ENCODE peak calls at places on chromosome 15, in five cellular contexts. C, R, J, S and V are unnamed samples.

GRCh38 chr15:70748281-70748747 is 15.0 kb downstream of the UACA start:
- DNase-seq in C (no peak), J (no peak), S (peak; percentile 38), R (peak; percentile 72), V (no peak)

GRCh38 chr15:78734441-78735064 is 76.7 kb downstream of the ADAMTS7 start:
- DNase-seq in J (no peak), C (no peak), R (no peak), S (no peak), V (no peak)

GRCh38 chr15:82680200-82681102 is 29.2 kb downstream of the AP3B2 start:
- DNase-seq in R (peak; percentile 50), S (peak; percentile 91), C (no peak), J (peak; percentile 88), V (peak; percentile 28)

GRCh38 chr15:78804391-78804792 is 6.9 kb downstream of the ADAMTS7 start:
- DNase-seq in C (no peak), J (peak; percentile 67), R (no peak), S (no peak), V (no peak)

GRCh38 chr15:39400821-39401550 is 179.9 kb upstream of the THBS1 start:
- DNase-seq in C (no peak), R (no peak), S (no peak), J (no peak), V (no peak)

GRCh38 chr15:64842986-64843561 is 1.4 kb downstream of the PLEKHO2 start:
- DNase-seq in R (peak; percentile 92), J (no peak), S (peak; percentile 39), C (no peak), V (peak; percentile 18)

GRCh38 chr15:74426404-74427281 is 7.1 kb downstream of the SEMA7A start:
- DNase-seq in S (no peak), C (no peak), R (no peak), J (no peak), V (no peak)

GRCh38 chr15:61459785-61460707 is 230.9 kb upstream of the RORA start:
- DNase-seq in C (no peak), S (no peak), J (no peak), R (no peak), V (no peak)

GRCh38 chr15:70025413-70026296 is 72.1 kb downstream of the TLE3 start:
- DNase-seq in S (no peak), J (no peak), R (no peak), C (no peak), V (no peak)

GRCh38 chr15:49415638-49416037 is 7.4 kb upstream of the FGF7 start:
- DNase-seq in J (no peak), S (no peak), R (no peak), C (no peak), V (no peak)

GRCh38 chr15:46265664-46266063 is 630.8 kb downstream of the SQOR start:
- DNase-seq in R (no peak), C (no peak), S (no peak), J (no peak), V (no peak)

GRCh38 chr15:56732135-56732880 is 1.0 kb downstream of the ZNF280D start:
- DNase-seq in C (no peak), S (peak; percentile 34), J (no peak), R (no peak), V (peak; percentile 39)

GRCh38 chr15:71329041-71329440 is 213.8 kb downstream of the THSD4 start:
- DNase-seq in C (no peak), R (peak; percentile 79), J (no peak), S (no peak), V (no peak)

GRCh38 chr15:74262635-74263034 is 26.5 kb downstream of the CCDC33 start:
- DNase-seq in R (no peak), S (no peak), C (no peak), J (no peak), V (no peak)

GRCh38 chr15:77148191-77148590 is 77.3 kb upstream of the TSPAN3 start:
- DNase-seq in J (no peak), S (no peak), R (no peak), C (no peak), V (no peak)

GRCh38 chr15:78893538-78893937 is 20.8 kb downstream of the MORF4L1 start:
- DNase-seq in C (no peak), J (no peak), R (no peak), S (no peak), V (no peak)

GRCh38 chr15:35565901-35566300 is 19.9 kb upstream of the DPH6 start:
- DNase-seq in C (no peak), S (no peak), J (no peak), R (no peak), V (no peak)

GRCh38 chr15:58269455-58270414 is 131.6 kb downstream of the AQP9 start:
- DNase-seq in R (no peak), C (no peak), J (no peak), S (peak; percentile 29), V (peak; percentile 59)

GRCh38 chr15:51816615-51817014 is 12.8 kb upstream of the TMOD3 start:
- DNase-seq in C (no peak), R (no peak), S (no peak), J (no peak), V (no peak)

GRCh38 chr15:31135523-31135922 is 34.0 kb upstream of the TRPM1 start:
- DNase-seq in S (no peak), R (no peak), J (no peak), C (peak; percentile 81), V (no peak)

GRCh38 chr15:99764521-99764920 is 31.3 kb upstream of the LYSMD4 start:
- DNase-seq in S (no peak), J (no peak), R (no peak), C (no peak), V (no peak)

GRCh38 chr15:60804986-60805949 is 326.3 kb upstream of the ICE2 start:
- DNase-seq in C (peak; percentile 90), S (peak; percentile 45), J (peak; percentile 70), R (no peak), V (no peak)

GRCh38 chr15:80999623-81000036 is 1.1 kb upstream of the TLNRD1 start:
- DNase-seq in C (no peak), J (no peak), R (no peak), S (peak; percentile 92), V (no peak)

GRCh38 chr15:31365655-31366127 is 39.1 kb downstream of the KLF13 start:
- DNase-seq in J (peak; percentile 78), S (peak; percentile 98), R (peak; percentile 99), C (peak; percentile 99), V (peak; percentile 97)

GRCh38 chr15:68415061-68415460 is 16.9 kb downstream of the ITGA11 start:
- DNase-seq in C (no peak), S (no peak), J (no peak), R (no peak), V (no peak)

GRCh38 chr15:25244731-25245585 is 193.9 kb downstream of the UBE3A start:
- DNase-seq in R (no peak), S (peak; percentile 2), J (peak; percentile 23), C (no peak), V (no peak)

GRCh38 chr15:89400997-89401590 is 66.5 kb upstream of the POLG start:
- DNase-seq in J (no peak), C (no peak), S (no peak), R (no peak), V (no peak)

GRCh38 chr15:89397653-89398023 is 63.0 kb upstream of the POLG start:
- DNase-seq in J (no peak), S (no peak), C (no peak), R (no peak), V (no peak)

GRCh38 chr15:89399070-89399389 is 64.4 kb upstream of the POLG start:
- DNase-seq in J (no peak), C (no peak), S (no peak), R (no peak), V (no peak)

GRCh38 chr15:89400121-89400996 is 65.7 kb upstream of the POLG start:
- DNase-seq in S (no peak), C (no peak), J (no peak), R (no peak), V (no peak)

GRCh38 chr15:89399390-89400120 is 64.9 kb upstream of the POLG start:
- DNase-seq in J (no peak), C (no peak), R (no peak), S (peak; percentile 37), V (peak; percentile 19)
- TF ChIP-seq POLR2A in J (no peak), C (no peak), R (no peak), S (no peak), V (no peak)

GRCh38 chr15:33126559-33127290 is 67.8 kb downstream of the FMN1 start:
- DNase-seq in S (peak; percentile 71), R (peak; percentile 78), J (no peak), C (no peak), V (peak; percentile 48)

GRCh38 chr15:33124275-33124674 is 70.2 kb downstream of the FMN1 start:
- DNase-seq in J (no peak), S (no peak), R (no peak), C (no peak), V (no peak)

GRCh38 chr15:33131880-33132279 is 62.6 kb downstream of the FMN1 start:
- DNase-seq in C (no peak), R (no peak), J (no peak), S (no peak), V (no peak)

GRCh38 chr15:33125883-33126535 is 68.5 kb downstream of the FMN1 start:
- DNase-seq in R (no peak), S (no peak), C (no peak), J (no peak), V (peak; percentile 13)
- TF ChIP-seq POLR2A in R (no peak), S (no peak), C (no peak), J (no peak), V (no peak)

DNA sequence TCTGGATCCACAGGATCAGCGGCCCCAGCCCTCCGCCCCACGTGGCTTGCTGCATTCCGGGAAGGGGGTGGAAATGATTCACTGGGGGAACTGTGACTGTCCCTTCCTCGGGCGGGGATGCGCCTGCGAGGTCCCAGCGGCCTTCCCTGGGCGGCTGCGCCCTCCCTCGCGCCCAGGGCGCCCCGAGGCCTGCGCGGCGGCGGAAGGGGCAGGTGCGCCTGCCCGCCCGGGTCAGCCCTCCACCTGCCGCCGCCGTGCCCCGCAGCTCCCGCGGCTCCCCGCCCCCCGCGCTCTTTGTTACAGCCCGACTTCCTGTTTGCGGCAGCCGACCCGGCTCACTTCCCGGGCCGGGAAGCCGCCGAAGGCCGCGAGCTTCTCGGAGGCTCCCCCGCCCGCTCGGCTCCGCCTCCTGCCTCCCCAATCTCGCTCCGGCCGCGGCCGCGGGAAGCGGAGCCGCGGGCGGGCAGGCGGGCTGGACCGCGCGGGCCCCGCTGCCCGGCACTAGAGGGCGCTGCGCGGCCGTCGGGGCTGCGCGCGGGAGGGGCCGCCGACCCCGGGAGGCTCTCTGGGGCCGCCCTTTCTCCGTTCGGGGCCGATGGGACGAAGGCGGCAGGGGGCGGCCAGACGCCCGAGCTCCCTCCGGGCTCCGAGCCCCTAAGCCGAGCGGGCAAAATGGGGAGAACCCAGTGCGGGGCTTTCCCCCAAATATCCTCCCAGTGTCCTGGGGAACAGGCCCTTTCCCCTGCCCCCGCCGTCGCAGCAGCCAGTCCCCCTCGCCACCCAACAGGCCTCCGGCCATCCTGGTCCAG is 11.5 kb upstream of the CHAC1 start:
- DNase-seq in C (no peak), J (peak; percentile 90), S (peak; percentile 84), R (peak; percentile 86), V (peak; percentile 67)
- TF ChIP-seq POLR2A in C (no peak), J (no peak), S (peak; percentile 65), R (no peak), V (no peak)

GRCh38 chr15:96351801-96352593 is 21.5 kb downstream of the NR2F2 start:
- DNase-seq in S (no peak), J (peak; percentile 69), C (no peak), R (no peak), V (no peak)

GRCh38 chr15:96354731-96355560 is 24.4 kb downstream of the NR2F2 start:
- DNase-seq in C (no peak), S (no peak), R (no peak), J (no peak), V (no peak)

GRCh38 chr15:96353931-96354730 is 23.6 kb downstream of the NR2F2 start:
- DNase-seq in C (no peak), J (peak; percentile 81), S (peak; percentile 29), R (no peak), V (no peak)

GRCh38 chr15:96352594-96353377 is 22.3 kb downstream of the NR2F2 start:
- DNase-seq in R (no peak), J (no peak), S (no peak), C (no peak), V (no peak)

GRCh38 chr15:96353378-96353930 is 23.0 kb downstream of the NR2F2 start:
- DNase-seq in R (no peak), J (no peak), C (no peak), S (no peak), V (no peak)
- TF ChIP-seq POLR2A in R (no peak), J (no peak), C (no peak), S (no peak), V (no peak)